ENCODE peak calls at places on chromosome 19, in eight cellular contexts. One of them, this sample, is unnamed. For H3K36me3, the result is how much of the 10 kb centered on the place peaks cover.

GRCh38 chr19:50266041-50266440 is 62.6 kb downstream of the MYH14 start:
- DNase-seq in MM.1S: no peak
- DNase-seq in thoracic aorta: no peak
- DNase-seq in right lobe of liver: no peak
- DNase-seq in breast epithelium: no peak
- DNase-seq in tibial nerve: no peak
- DNase-seq in mesendoderm: no peak
- DNase-seq in cardiac muscle cell: no peak
- DNase-seq in this sample: no peak

GRCh38 chr19:43751466-43752220 is 3.1 kb downstream of the SMG9 start:
- DNase-seq in MM.1S: no peak
- DNase-seq in thoracic aorta: no peak
- DNase-seq in right lobe of liver: no peak
- DNase-seq in breast epithelium: no peak
- DNase-seq in tibial nerve: no peak
- DNase-seq in mesendoderm: no peak
- DNase-seq in cardiac muscle cell: no peak
- DNase-seq in this sample: peak

GRCh38 chr19:46000497-46001246 is 5.4 kb downstream of the CCDC61 start:
- DNase-seq in MM.1S: no peak
- DNase-seq in thoracic aorta: no peak
- DNase-seq in right lobe of liver: no peak
- DNase-seq in breast epithelium: no peak
- DNase-seq in tibial nerve: no peak
- DNase-seq in mesendoderm: peak
- DNase-seq in cardiac muscle cell: peak
- DNase-seq in this sample: no peak

GRCh38 chr19:46603752-46604241 is 2.7 kb downstream of the CALM3 start:
- DNase-seq in MM.1S: no peak
- DNase-seq in thoracic aorta: no peak
- DNase-seq in right lobe of liver: peak
- DNase-seq in breast epithelium: no peak
- DNase-seq in tibial nerve: no peak
- DNase-seq in mesendoderm: no peak
- DNase-seq in cardiac muscle cell: no peak
- DNase-seq in this sample: no peak

GRCh38 chr19:1255186-1256161 is 7.1 kb downstream of the MIDN start:
- DNase-seq in MM.1S: no peak
- DNase-seq in thoracic aorta: no peak
- DNase-seq in right lobe of liver: no peak
- DNase-seq in breast epithelium: no peak
- DNase-seq in tibial nerve: no peak
- DNase-seq in mesendoderm: no peak
- DNase-seq in cardiac muscle cell: no peak
- DNase-seq in this sample: no peak

GRCh38 chr19:8438236-8438635 is 6.5 kb upstream of the HNRNPM start:
- DNase-seq in MM.1S: no peak
- DNase-seq in thoracic aorta: no peak
- DNase-seq in right lobe of liver: no peak
- DNase-seq in breast epithelium: no peak
- DNase-seq in tibial nerve: no peak
- DNase-seq in mesendoderm: no peak
- DNase-seq in cardiac muscle cell: no peak
- DNase-seq in this sample: no peak

GRCh38 chr19:1618157-1619093 is 13.2 kb upstream of the UQCR11 start:
- DNase-seq in MM.1S: no peak
- DNase-seq in thoracic aorta: no peak
- DNase-seq in right lobe of liver: no peak
- DNase-seq in breast epithelium: no peak
- DNase-seq in tibial nerve: no peak
- DNase-seq in mesendoderm: peak
- DNase-seq in cardiac muscle cell: peak
- DNase-seq in this sample: no peak

GRCh38 chr19:17560205-17560595 is 4.8 kb downstream of the COLGALT1 start:
- DNase-seq in MM.1S: no peak
- DNase-seq in thoracic aorta: no peak
- DNase-seq in right lobe of liver: no peak
- DNase-seq in breast epithelium: no peak
- DNase-seq in tibial nerve: no peak
- DNase-seq in mesendoderm: no peak
- DNase-seq in cardiac muscle cell: no peak
- DNase-seq in this sample: no peak

GRCh38 chr19:56765107-56765506 is 75.4 kb downstream of the PEG3 start:
- DNase-seq in MM.1S: no peak
- DNase-seq in thoracic aorta: no peak
- DNase-seq in right lobe of liver: peak
- DNase-seq in breast epithelium: peak
- DNase-seq in tibial nerve: no peak
- DNase-seq in mesendoderm: peak
- DNase-seq in cardiac muscle cell: no peak
- DNase-seq in this sample: no peak

GRCh38 chr19:28578786-28579505 is 634.0 kb downstream of the UQCRFS1 start:
- DNase-seq in MM.1S: no peak
- DNase-seq in thoracic aorta: no peak
- DNase-seq in right lobe of liver: no peak
- DNase-seq in breast epithelium: no peak
- DNase-seq in tibial nerve: no peak
- DNase-seq in mesendoderm: peak
- DNase-seq in cardiac muscle cell: no peak
- DNase-seq in this sample: no peak

GRCh38 chr19:16771618-16772017 is 52.0 kb downstream of the NWD1 start:
- DNase-seq in MM.1S: peak
- DNase-seq in thoracic aorta: peak
- DNase-seq in right lobe of liver: peak
- DNase-seq in breast epithelium: peak
- DNase-seq in tibial nerve: peak
- DNase-seq in mesendoderm: peak
- DNase-seq in cardiac muscle cell: peak
- DNase-seq in this sample: peak

GRCh38 chr19:49814010-49814409 is 918 bp upstream of the FUZ start:
- DNase-seq in MM.1S: no peak
- DNase-seq in thoracic aorta: no peak
- DNase-seq in right lobe of liver: no peak
- DNase-seq in breast epithelium: no peak
- DNase-seq in tibial nerve: no peak
- DNase-seq in mesendoderm: no peak
- DNase-seq in cardiac muscle cell: no peak
- DNase-seq in this sample: no peak

GRCh38 chr19:3149089-3149488 is 13.3 kb downstream of the GNA15 start:
- DNase-seq in MM.1S: no peak
- DNase-seq in thoracic aorta: no peak
- DNase-seq in right lobe of liver: no peak
- DNase-seq in breast epithelium: no peak
- DNase-seq in tibial nerve: no peak
- DNase-seq in mesendoderm: no peak
- DNase-seq in cardiac muscle cell: no peak
- DNase-seq in this sample: no peak

GRCh38 chr19:3146677-3147100 is 10.9 kb downstream of the GNA15 start:
- DNase-seq in MM.1S: peak
- DNase-seq in thoracic aorta: no peak
- DNase-seq in right lobe of liver: no peak
- DNase-seq in breast epithelium: no peak
- DNase-seq in tibial nerve: no peak
- DNase-seq in mesendoderm: peak
- DNase-seq in cardiac muscle cell: no peak
- DNase-seq in this sample: no peak

GRCh38 chr19:3150739-3151329 is 15.0 kb downstream of the GNA15 start:
- DNase-seq in MM.1S: no peak
- DNase-seq in thoracic aorta: no peak
- DNase-seq in right lobe of liver: no peak
- DNase-seq in breast epithelium: no peak
- DNase-seq in tibial nerve: no peak
- DNase-seq in mesendoderm: no peak
- DNase-seq in cardiac muscle cell: no peak
- DNase-seq in this sample: no peak

GRCh38 chr19:3149526-3150505 is 14.0 kb downstream of the GNA15 start:
- DNase-seq in MM.1S: no peak
- DNase-seq in thoracic aorta: no peak
- DNase-seq in right lobe of liver: no peak
- DNase-seq in breast epithelium: no peak
- DNase-seq in tibial nerve: no peak
- DNase-seq in mesendoderm: no peak
- DNase-seq in cardiac muscle cell: no peak
- DNase-seq in this sample: no peak

GRCh38 chr19:3148503-3148902 is 12.7 kb downstream of the GNA15 start:
- DNase-seq in MM.1S: no peak
- DNase-seq in thoracic aorta: no peak
- DNase-seq in right lobe of liver: no peak
- DNase-seq in breast epithelium: no peak
- DNase-seq in tibial nerve: no peak
- DNase-seq in mesendoderm: no peak
- DNase-seq in cardiac muscle cell: no peak
- DNase-seq in this sample: no peak
- H3K36me3 ChIP-seq in MM.1S: under half
- H3K36me3 ChIP-seq in thoracic aorta: under half
- H3K36me3 ChIP-seq in right lobe of liver: under half
- H3K36me3 ChIP-seq in breast epithelium: under half
- H3K36me3 ChIP-seq in tibial nerve: under half
- H3K36me3 ChIP-seq in mesendoderm: under half
- H3K36me3 ChIP-seq in cardiac muscle cell: under half
- H3K36me3 ChIP-seq in this sample: under half

DNA sequence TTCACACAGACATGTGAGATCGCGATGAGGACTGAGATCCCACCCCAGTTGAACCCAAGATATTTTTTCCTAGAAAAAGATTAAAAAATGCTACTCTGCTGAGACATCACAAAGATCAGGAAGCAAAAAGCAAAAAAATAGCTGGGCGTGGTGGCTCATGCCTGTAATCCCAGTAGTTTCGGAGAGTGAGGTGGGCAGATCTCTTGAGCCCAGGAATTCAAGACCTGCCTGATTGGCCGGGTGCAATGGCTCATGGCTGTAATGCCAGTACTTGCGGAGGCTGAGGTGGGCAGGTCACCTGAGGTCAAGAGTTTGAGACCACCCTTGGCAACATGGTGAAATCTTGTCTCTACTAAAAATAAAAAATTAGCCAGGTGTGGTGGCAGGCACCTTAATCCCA is 1.1 kb downstream of the FUT3 start:
- DNase-seq in MM.1S: no peak
- DNase-seq in thoracic aorta: no peak
- DNase-seq in right lobe of liver: no peak
- DNase-seq in breast epithelium: no peak
- DNase-seq in tibial nerve: no peak
- DNase-seq in mesendoderm: no peak
- DNase-seq in cardiac muscle cell: no peak
- DNase-seq in this sample: no peak
- H3K4me3 ChIP-seq in MM.1S: no peak
- H3K4me3 ChIP-seq in thoracic aorta: no peak
- H3K4me3 ChIP-seq in right lobe of liver: no peak
- H3K4me3 ChIP-seq in breast epithelium: no peak
- H3K4me3 ChIP-seq in tibial nerve: no peak
- H3K4me3 ChIP-seq in mesendoderm: no peak
- H3K4me3 ChIP-seq in cardiac muscle cell: no peak
- H3K4me3 ChIP-seq in this sample: no peak

GRCh38 chr19:10987621-10988297 is 26.9 kb downstream of the SMARCA4 start:
- DNase-seq in MM.1S: no peak
- DNase-seq in thoracic aorta: no peak
- DNase-seq in right lobe of liver: no peak
- DNase-seq in breast epithelium: no peak
- DNase-seq in tibial nerve: no peak
- DNase-seq in mesendoderm: no peak
- DNase-seq in cardiac muscle cell: no peak
- DNase-seq in this sample: no peak

GRCh38 chr19:10991521-10992081 is 30.8 kb downstream of the SMARCA4 start:
- DNase-seq in MM.1S: no peak
- DNase-seq in thoracic aorta: no peak
- DNase-seq in right lobe of liver: no peak
- DNase-seq in breast epithelium: no peak
- DNase-seq in tibial nerve: no peak
- DNase-seq in mesendoderm: no peak
- DNase-seq in cardiac muscle cell: no peak
- DNase-seq in this sample: no peak

GRCh38 chr19:10988380-10988779 is 27.6 kb downstream of the SMARCA4 start:
- DNase-seq in MM.1S: no peak
- DNase-seq in thoracic aorta: no peak
- DNase-seq in right lobe of liver: no peak
- DNase-seq in breast epithelium: no peak
- DNase-seq in tibial nerve: no peak
- DNase-seq in mesendoderm: no peak
- DNase-seq in cardiac muscle cell: no peak
- DNase-seq in this sample: no peak

GRCh38 chr19:10988921-10989320 is 28.1 kb downstream of the SMARCA4 start:
- DNase-seq in MM.1S: no peak
- DNase-seq in thoracic aorta: no peak
- DNase-seq in right lobe of liver: no peak
- DNase-seq in breast epithelium: no peak
- DNase-seq in tibial nerve: no peak
- DNase-seq in mesendoderm: no peak
- DNase-seq in cardiac muscle cell: no peak
- DNase-seq in this sample: no peak

DNA sequence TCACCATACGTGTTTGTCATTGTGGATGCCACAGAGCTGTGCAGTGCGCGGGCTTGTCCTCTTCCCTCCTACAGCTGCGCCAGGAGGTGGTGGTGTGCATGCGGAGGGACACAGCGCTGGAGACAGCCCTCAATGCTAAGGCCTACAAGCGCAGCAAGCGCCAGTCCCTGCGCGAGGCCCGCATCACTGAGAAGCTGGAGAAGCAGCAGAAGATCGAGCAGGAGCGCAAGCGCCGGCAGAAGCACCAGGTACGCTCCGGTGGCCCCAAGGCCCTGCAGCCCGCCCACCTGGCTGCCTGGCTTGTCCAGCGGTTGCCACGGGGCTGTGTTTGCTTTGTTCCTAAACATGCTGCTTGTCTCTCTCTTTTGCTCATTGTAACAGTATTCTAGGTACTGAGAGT is 30.2 kb downstream of the SMARCA4 start:
- DNase-seq in MM.1S: no peak
- DNase-seq in thoracic aorta: no peak
- DNase-seq in right lobe of liver: no peak
- DNase-seq in breast epithelium: no peak
- DNase-seq in tibial nerve: no peak
- DNase-seq in mesendoderm: no peak
- DNase-seq in cardiac muscle cell: no peak
- DNase-seq in this sample: no peak
- H3K36me3 ChIP-seq in MM.1S: under half
- H3K36me3 ChIP-seq in thoracic aorta: half or more
- H3K36me3 ChIP-seq in right lobe of liver: under half
- H3K36me3 ChIP-seq in breast epithelium: under half
- H3K36me3 ChIP-seq in tibial nerve: under half
- H3K36me3 ChIP-seq in mesendoderm: under half
- H3K36me3 ChIP-seq in cardiac muscle cell: half or more
- H3K36me3 ChIP-seq in this sample: half or more

DNA sequence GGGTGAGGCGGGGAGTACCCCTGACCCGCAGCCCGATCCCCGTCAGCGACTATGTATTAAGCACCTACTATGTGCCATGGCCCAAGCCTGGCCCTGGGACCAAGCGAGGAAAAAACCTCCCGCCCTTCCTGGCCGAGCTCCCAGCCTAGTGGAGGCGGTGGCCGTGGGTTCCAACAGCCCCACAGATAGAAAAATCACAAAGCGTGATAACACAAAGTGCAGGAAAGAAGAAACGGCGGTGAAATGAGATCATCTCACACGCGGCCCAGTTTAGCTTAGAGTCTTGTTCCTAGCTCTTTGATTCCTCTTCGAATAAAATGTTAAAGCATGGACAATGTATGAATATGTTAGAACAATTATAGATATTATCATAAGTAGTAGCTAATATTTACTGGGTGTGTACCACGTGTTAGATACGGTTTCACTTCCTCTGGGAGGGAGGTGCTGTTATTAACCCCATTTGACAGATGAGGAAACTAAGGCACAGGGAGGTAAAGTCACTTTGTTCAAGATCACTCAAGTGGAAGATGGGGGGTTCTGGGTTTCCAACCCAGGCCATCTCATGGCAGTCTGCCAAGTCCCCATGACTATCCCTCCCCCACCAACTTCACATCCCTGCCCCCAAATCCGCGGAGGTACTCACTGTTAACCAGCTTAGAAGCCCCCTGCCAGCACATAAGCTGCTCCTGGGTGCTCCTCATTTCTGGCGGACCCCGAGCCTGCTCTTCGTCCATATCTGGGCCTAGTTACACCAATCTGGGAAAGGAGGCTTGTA is 1.2 kb upstream of the FXYD7 start:
- DNase-seq in MM.1S: no peak
- DNase-seq in thoracic aorta: no peak
- DNase-seq in right lobe of liver: no peak
- DNase-seq in breast epithelium: no peak
- DNase-seq in tibial nerve: no peak
- DNase-seq in mesendoderm: no peak
- DNase-seq in cardiac muscle cell: no peak
- DNase-seq in this sample: no peak
- H3K4me3 ChIP-seq in MM.1S: peak
- H3K4me3 ChIP-seq in thoracic aorta: peak
- H3K4me3 ChIP-seq in right lobe of liver: no peak
- H3K4me3 ChIP-seq in breast epithelium: peak
- H3K4me3 ChIP-seq in tibial nerve: peak
- H3K4me3 ChIP-seq in mesendoderm: no peak
- H3K4me3 ChIP-seq in cardiac muscle cell: no peak
- H3K4me3 ChIP-seq in this sample: no peak

This sample was measured in MG63.